ENCODE peak calls at places on chromosomes 4 and X, in four cellular contexts. X is K562, J is suprapubic skin, U is right lobe of liver. Y is an unnamed sample.

GRCh38 chr4:164572877-164573279 is 181.1 kb upstream of the SMIM31 start:
- DNase-seq in X (no peak), J (no peak), U (no peak), Y (no peak)

GRCh38 chrX:18984381-18985185 is 669 bp upstream of the PHKA2 start:
- DNase-seq in X (peak; percentile 88), J (peak; percentile 84), U (peak; percentile 88), Y (peak; percentile 55)

GRCh38 chr4:7960790-7961655 is 21.4 kb upstream of the AFAP1 start:
- DNase-seq in X (no peak), J (no peak), U (no peak), Y (peak; percentile 44)

GRCh38 chr4:175986-176385 is 51.7 kb downstream of the ZNF718 start:
- DNase-seq in X (no peak), J (no peak), U (no peak), Y (no peak)

GRCh38 chr4:163332526-163333405 is at the start of gene NPY1R:
- DNase-seq in X (peak; percentile 49), J (peak; percentile 71), U (peak; percentile 74), Y (peak; percentile 47)

GRCh38 chrX:23885803-23886202 is 21.9 kb downstream of the APOO start:
- DNase-seq in X (no peak), J (no peak), U (no peak), Y (no peak)

GRCh38 chr4:97987019-97987648 is 156.1 kb downstream of the STPG2 start:
- DNase-seq in X (no peak), J (no peak), U (no peak), Y (no peak)

GRCh38 chrX:39869846-39870601 is 227.7 kb downstream of the BCOR start:
- DNase-seq in X (peak; percentile 50), J (no peak), U (no peak), Y (no peak)

GRCh38 chr4:131337956-131338355 is 1811.1 kb upstream of the PCDH10 start:
- DNase-seq in X (no peak), J (no peak), U (no peak), Y (no peak)

GRCh38 chr4:37673523-37674192 is 12.5 kb downstream of the RELL1 start:
- DNase-seq in X (no peak), J (no peak), U (no peak), Y (no peak)

GRCh38 chr4:41361831-41362646 is 105.3 kb downstream of the UCHL1 start:
- DNase-seq in X (no peak), J (no peak), U (no peak), Y (no peak)

GRCh38 chr4:109562457-109563237 is 2.6 kb downstream of the MCUB start:
- DNase-seq in X (no peak), J (no peak), U (no peak), Y (no peak)

GRCh38 chrX:1673337-1673736 is 58.5 kb downstream of the ASMT start:
- DNase-seq in X (peak; percentile 46), J (no peak), U (no peak), Y (no peak)

GRCh38 chrX:136810493-136810892 is 29.8 kb upstream of the ARHGEF6 start:
- DNase-seq in X (no peak), J (no peak), U (no peak), Y (no peak)

GRCh38 chr4:177393236-177393635 is 49.0 kb downstream of the AGA start:
- DNase-seq in X (no peak), J (no peak), U (no peak), Y (no peak)

DNA sequence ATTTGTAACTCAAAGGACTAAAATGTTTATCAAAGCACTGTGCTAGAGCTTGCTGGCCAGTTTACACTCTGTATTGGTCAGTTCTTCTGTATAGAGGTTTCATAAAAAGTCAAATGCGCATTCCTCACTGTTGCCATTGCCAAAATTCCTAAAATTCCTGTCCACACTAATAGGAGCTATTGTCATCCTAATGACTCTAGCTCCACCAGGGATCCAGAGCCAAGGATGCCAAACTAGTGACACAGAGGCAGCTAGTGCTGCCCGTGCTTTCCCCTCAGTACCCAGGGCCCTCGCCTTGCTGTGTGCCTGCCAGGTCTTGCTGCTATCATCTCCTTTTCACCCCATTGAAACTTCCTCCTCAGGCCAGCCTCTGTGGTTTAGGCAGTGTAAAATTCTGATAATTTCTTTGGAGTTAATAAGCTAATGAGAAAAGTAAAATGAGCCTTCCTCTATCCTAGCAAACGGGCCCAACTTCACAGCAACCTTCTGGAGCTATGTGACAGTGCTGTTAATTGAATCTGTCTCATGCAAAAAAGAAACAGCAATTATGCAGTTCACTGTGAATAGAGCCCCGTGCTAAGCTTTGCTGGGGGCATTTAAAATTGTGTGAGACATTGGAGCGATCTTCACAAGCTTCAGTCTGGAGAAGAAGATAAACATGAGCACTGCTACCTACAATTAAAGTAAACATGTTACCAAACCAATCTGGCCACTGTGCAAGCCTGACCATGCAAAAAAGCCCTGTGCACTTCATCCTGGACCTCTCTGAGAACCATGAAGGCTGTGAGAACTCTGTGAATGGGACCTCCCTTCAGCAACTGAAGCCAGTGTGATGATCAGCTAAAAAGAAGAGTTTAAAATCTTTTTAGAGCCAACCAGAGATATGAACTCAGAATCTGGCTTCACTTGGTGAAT is 43.1 kb upstream of the FGF2 start:
- DNase-seq in X (no peak), J (no peak), U (peak; percentile 58), Y (no peak)
- TF ChIP-seq POLR2A in X (no peak), J (no peak), U (no peak), Y (no peak)

GRCh38 chrX:13898084-13898483 is 81.2 kb upstream of the GPM6B start:
- DNase-seq in X (no peak), J (no peak), U (no peak), Y (peak; percentile 36)
- TF ChIP-seq CTCF in X (peak; percentile 24), J (no peak), U (no peak), Y (no peak)

DNA sequence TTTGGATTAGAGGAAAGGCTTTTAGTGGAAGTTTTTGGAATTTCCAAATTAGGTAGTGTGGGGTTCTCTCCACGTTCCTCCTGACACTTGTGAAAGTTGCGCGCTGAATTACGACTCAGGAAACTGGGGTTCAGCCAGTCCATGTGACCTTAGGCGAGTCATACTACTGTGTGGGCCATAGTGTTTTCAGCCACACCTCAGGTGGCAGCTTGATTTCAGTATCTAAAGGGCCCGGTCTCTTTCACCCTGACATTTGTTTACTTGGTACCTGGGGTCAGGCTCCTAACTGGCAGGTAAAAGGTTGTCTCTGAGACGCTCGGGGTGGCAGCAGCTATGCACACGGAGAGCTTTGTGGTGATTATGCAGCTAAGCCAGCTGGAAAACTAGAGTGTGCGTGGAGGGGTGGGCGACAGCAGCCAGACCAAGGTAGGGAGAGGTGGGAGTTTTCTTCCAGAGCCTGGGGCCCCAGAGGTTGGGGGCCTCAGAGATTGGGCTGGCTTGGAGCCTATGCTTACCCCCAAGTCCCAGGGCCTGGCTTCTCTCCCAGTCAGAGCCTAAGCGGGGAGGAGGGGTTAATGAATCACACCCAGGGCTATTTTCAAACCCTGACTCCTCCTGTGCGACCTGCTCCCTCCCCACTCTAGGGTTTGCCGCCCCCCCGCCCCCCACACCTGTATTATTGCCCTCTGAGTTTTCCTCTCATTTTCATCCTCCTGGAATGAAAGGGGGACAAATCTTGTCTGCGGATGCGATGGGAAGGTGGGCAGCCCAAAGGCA is 47.2 kb downstream of the STARD8 start:
- DNase-seq in X (no peak), J (no peak), U (no peak), Y (no peak)
- TF ChIP-seq POLR2A in X (no peak), J (no peak), U (no peak), Y (no peak)

DNA sequence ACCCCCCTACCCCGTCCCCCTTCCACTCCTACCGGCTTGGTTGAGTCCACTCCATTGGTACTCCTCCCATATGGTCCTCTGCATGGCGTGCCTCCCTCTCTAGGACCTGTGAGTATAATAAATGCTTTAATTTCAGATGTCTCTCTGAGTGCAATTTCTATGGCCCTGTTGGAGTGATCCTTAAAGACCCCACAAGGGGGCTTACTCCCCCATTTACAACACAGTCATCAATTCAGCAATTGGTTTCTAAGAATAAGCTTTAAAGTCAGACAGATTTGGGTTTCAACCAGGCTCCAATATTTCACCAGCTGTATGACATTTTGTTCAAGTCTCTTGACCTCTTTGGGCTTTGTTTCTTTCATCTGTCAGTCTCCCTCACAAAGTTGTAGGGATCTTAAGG is 38.7 kb downstream of the TFDP3 start:
- DNase-seq in X (no peak), J (no peak), U (no peak), Y (no peak)
- TF ChIP-seq CTCF in X (no peak), J (no peak), U (no peak), Y (no peak)

Y was measured in gastrocnemius medialis.